ENCODE peak calls at places on chromosome 20, in four cellular contexts. V, K, D and A are unnamed samples.

GRCh38 chr20:63656451-63656850 is 1.7 kb upstream of the RTEL1 start:
- DNase-seq in V (no peak), K (no peak), D (no peak), A (no peak)

GRCh38 chr20:62723351-62723750 is 14.7 kb downstream of the NTSR1 start:
- DNase-seq in V (no peak), K (no peak), D (no peak), A (no peak)

GRCh38 chr20:44596876-44597275 is 14.5 kb downstream of the PKIG start:
- DNase-seq in V (no peak), K (no peak), D (no peak), A (no peak)

GRCh38 chr20:35199696-35200095 is 26.8 kb upstream of the MMP24 start:
- DNase-seq in V (no peak), K (no peak), D (no peak), A (no peak)

GRCh38 chr20:59265298-59265697 is 35.1 kb upstream of the EDN3 start:
- DNase-seq in V (no peak), K (no peak), D (no peak), A (no peak)

GRCh38 chr20:20267685-20268429 is 100.0 kb upstream of the INSM1 start:
- DNase-seq in V (no peak), K (peak; percentile 20), D (no peak), A (no peak)

GRCh38 chr20:56890011-56890410 is 260.9 kb downstream of the TFAP2C start:
- DNase-seq in V (no peak), K (no peak), D (no peak), A (no peak)

GRCh38 chr20:56343861-56344381 is 14.9 kb upstream of the FAM210B start:
- DNase-seq in V (no peak), K (peak; percentile 72), D (no peak), A (peak; percentile 52)

GRCh38 chr20:8808180-8808535 is 260.7 kb upstream of the PLCB4 start:
- DNase-seq in V (no peak), K (no peak), D (no peak), A (no peak)

GRCh38 chr20:35111141-35111888 is 18.7 kb upstream of the TRPC4AP start:
- DNase-seq in V (no peak), K (no peak), D (no peak), A (no peak)

GRCh38 chr20:55153321-55153720 is 677.9 kb downstream of the DOK5 start:
- DNase-seq in V (no peak), K (no peak), D (no peak), A (no peak)

GRCh38 chr20:51631011-51631950 is 88.8 kb upstream of the NFATC2 start:
- DNase-seq in V (peak; percentile 55), K (peak; percentile 96), D (no peak), A (peak; percentile 62)

DNA sequence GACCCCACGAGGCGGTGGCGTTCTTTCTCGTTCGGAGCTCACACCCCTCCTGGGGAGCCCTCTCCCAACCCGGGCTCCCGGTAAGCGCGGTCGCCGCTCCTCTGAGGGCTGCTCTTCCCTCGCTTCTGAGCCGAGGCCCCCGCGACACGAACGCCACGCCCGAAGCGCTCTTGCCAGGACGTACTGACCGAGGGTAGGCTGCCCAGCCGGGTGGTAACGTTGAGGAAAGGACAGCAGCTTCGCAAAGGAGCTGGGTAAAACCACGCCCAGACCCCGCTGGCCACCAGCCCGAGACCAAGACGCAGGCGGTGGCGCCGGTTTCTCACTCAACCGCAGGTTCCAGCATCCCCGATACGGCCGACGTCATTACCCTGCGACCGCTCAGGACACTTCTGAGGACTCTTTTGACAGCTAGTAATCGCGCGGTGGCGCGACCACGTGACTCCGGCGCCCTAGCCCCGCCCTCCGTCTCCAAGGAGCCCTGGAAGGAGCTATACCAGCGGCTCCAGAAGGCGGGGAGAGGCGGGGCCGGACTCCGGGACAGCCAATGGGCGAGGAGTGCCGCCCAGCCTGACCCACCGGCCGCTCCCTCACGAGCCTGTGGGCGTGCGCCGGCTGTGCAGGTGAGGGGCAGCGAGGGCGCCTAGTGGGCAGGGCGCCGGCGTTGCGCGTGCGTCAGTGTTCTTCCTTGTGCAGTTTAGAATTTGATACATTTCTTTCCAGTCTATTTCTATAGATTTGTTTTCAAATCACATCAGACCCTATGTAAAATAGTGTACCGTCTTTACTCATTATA is 4.0 kb upstream of the GZF1 start:
- DNase-seq in V (peak; percentile 99), K (peak; percentile 99), D (peak; percentile 100), A (peak; percentile 99)
- TF ChIP-seq CTCF in V (no peak), K (no peak), D (no peak), A (no peak)

GRCh38 chr20:23347791-23348190 is 2.8 kb upstream of the NXT1 start:
- DNase-seq in V (no peak), K (no peak), D (no peak), A (no peak)

GRCh38 chr20:23356203-23356602 is 5.6 kb downstream of the NXT1 start:
- DNase-seq in V (no peak), K (no peak), D (no peak), A (no peak)

GRCh38 chr20:23350007-23350854 is at the start of gene NXT1:
- DNase-seq in V (peak; percentile 85), K (peak; percentile 98), D (peak; percentile 97), A (peak; percentile 88)

GRCh38 chr20:23349338-23350006 is 1.1 kb upstream of the NXT1 start:
- DNase-seq in V (no peak), K (no peak), D (no peak), A (no peak)

DNA sequence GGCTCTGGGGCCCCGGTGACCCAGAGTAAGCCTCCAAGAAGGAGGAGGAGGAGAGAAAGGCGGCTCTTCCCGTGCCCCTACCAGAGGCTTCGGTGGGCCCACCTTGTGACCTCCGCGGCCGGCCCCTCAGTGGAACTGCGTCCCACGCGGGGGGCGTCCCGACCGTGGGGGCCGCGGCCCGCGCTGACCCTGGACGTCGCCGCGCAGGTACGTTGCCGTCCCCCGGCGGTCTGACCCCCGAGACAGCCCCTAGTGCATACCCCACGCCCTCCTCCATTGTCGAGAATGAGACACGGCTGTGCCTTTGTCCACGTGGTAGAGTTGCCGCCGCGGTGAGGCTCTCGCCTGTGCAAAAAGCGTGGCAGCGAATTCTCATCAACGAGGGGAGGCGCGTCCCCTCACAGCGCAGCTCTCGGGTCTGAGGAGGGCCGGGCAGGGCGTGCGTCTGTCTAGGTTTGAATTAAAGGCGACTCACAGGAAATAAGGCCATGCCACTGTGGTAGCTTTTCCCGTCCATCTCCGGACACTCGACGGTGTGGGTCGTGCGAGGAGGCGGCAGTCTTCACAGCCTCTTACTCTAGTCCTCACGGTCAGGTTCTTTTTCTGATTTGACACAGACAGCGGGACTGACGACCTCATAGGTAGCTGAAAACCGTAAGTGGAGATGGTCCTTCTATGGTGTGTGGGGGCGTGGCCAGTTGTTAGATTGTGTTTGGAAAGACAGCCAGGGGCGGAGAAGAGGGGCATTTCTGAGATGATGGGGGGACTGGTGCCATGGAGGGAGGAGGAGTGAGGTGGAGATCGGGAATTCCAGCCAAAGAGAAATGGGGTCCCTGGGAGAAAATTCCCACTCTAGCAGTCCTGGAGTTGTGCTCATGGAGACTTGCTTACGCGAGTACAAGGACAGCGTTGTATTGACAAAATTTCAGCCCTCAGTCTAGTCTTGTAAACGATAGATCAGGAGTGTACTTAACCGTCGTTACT is 556 bp downstream of the NXT1 start:
- DNase-seq in V (no peak), K (peak; percentile 58), D (peak; percentile 66), A (peak; percentile 60)
- TF ChIP-seq CTCF in V (no peak), K (no peak), D (no peak), A (no peak)

GRCh38 chr20:33075281-33075680 is 4.2 kb upstream of the BPIFB4 start:
- DNase-seq in V (no peak), K (no peak), D (no peak), A (no peak)

GRCh38 chr20:33072813-33073212 is 6.6 kb upstream of the BPIFB4 start:
- DNase-seq in V (no peak), K (no peak), D (no peak), A (no peak)

GRCh38 chr20:33079267-33079666 is at the start of gene BPIFB4:
- DNase-seq in V (no peak), K (no peak), D (no peak), A (no peak)

GRCh38 chr20:33074675-33075074 is 4.8 kb upstream of the BPIFB4 start:
- DNase-seq in V (no peak), K (no peak), D (no peak), A (no peak)

DNA sequence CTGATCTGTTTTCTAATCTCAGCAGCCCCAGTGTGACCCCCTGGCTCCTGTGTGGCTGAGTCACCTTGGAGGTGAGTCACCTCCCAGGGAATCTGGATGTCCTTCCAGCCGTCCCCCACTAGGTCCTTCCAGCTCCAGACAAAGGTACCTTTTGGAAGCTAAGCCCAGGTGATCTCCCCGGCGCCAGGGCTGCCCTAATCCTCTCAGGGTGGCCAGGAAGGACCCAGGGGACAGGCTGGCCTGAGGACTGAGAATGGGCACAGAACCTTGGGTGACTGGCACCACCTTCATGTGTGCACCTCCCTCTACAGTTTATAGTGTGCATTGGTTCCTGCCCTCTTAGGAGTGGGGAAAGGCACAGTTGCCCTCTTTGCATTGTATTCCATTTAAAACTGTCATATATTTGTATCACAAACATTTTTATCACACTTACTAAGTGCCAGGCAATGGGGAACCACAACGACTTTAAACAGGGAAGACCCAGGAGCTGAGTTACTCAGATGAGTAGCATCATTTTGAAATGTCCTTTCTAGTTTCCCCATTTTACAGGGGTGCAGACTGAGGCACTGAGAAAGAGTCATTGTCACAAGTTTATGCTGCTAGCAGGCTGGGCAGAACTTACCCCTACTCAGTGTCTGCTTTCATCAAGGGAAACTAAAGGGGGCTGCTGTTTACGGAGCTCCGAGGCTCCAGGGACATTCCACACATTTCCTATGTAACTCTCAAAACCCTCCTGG is 2.6 kb upstream of the BPIFB4 start:
- DNase-seq in V (no peak), K (peak; percentile 9), D (no peak), A (no peak)
- TF ChIP-seq CTCF in V (no peak), K (peak; percentile 51), D (no peak), A (no peak)

DNA sequence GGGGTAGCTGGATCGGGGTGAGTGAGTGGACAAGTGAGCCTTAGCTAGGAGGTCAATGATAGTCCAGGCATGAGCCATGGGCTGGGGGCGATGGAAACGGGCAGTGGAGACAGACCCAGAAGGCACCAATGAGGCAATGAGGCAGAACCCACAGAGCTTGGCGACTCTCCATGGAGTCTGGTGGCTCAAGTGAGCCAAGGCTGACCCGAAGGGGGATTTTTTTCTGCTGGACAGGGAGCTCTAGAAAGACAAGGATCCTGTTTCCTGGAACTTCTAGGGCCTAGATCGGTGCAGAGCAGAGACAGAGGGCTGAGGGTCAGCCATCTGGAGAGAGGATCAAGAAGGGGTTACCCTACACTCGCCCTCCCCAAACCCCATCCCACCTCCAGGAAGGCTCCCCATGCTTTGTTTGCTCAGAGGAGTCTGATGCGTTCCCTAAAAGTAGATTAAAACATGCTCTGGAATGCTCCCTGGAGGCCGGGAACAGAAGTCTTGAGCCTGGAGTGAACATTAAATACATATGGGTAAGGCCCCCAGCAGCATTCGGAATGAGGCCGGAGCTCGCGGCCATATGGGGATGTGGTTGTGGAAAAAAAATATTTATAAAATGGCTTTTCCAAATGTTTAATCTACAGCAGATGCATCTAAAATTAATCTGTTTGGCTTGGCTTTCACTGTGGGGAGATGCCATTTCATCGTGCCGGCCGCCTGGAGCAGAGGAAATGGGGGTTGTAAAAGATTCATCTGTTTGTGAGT is 237.8 kb upstream of the PMEPA1 start:
- DNase-seq in V (no peak), K (no peak), D (no peak), A (no peak)
- TF ChIP-seq CTCF in V (no peak), K (no peak), D (no peak), A (no peak)

DNA sequence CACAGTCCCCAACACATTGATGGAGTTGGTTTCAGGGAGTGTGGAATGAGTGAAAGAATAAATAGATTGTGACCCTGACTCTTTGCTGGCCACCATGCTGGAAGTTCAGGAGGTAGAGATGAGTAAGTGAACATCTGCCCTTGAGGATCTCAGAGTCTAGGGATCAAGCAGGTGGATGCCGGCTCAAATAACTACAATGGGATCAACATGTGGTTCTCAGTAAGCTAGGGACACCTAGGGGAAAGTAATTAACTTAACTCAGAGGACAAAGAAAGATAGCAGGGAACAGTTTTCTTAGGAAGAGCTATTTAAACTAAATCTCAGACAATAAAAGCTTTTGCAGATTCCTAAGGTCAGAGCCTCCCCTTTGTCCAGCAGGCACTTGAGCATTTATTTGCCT is 29.1 kb downstream of the SLC13A3 start:
- DNase-seq in V (no peak), K (no peak), D (no peak), A (no peak)
- TF ChIP-seq CTCF in V (no peak), K (no peak), D (no peak), A (no peak)

GRCh38 chr20:14189794-14190402 is 147.5 kb downstream of the FLRT3 start:
- DNase-seq in V (no peak), K (peak; percentile 45), D (no peak), A (no peak)
- TF ChIP-seq CTCF in V (no peak), K (peak; percentile 57), D (no peak), A (no peak)